ENCODE peak calls at places on chromosome 3, in six cellular contexts. H, J, O, G, E and Z are unnamed samples.

GRCh38 chr3:36893137-36893557 is 51.7 kb downstream of the TRANK1 start:
- DNase-seq in O (no peak), G (no peak), E (no peak), H (no peak), J (peak; percentile 63), Z (no peak)

GRCh38 chr3:186841637-186842036 is 873 bp upstream of the ADIPOQ start:
- DNase-seq in G (no peak), O (no peak), J (no peak), E (no peak), H (no peak), Z (no peak)

GRCh38 chr3:105613120-105613519 is 246.4 kb downstream of the ALCAM start:
- DNase-seq in G (no peak), E (no peak), O (no peak), J (no peak), H (no peak), Z (no peak)

GRCh38 chr3:173249457-173249856 is 108.4 kb upstream of the SPATA16 start:
- DNase-seq in G (no peak), J (no peak), E (no peak), H (no peak), O (no peak), Z (no peak)

GRCh38 chr3:160200328-160200727 is 24.9 kb upstream of the C3orf80 start:
- DNase-seq in E (no peak), H (no peak), G (no peak), O (no peak), J (no peak), Z (no peak)

GRCh38 chr3:182738583-182739514 is 54.5 kb upstream of the ATP11B start:
- DNase-seq in E (no peak), G (no peak), J (no peak), O (no peak), H (peak; percentile 69), Z (no peak)

GRCh38 chr3:23991236-23992050 is 46.4 kb downstream of the NR1D2 start:
- DNase-seq in E (no peak), J (no peak), O (no peak), H (no peak), G (no peak), Z (no peak)

GRCh38 chr3:133663569-133664313 is 2.0 kb upstream of the TOPBP1 start:
- DNase-seq in O (no peak), H (peak; percentile 63), G (no peak), E (no peak), J (peak; percentile 72), Z (no peak)

GRCh38 chr3:120111898-120112297 is 17.7 kb upstream of the GSK3B start:
- DNase-seq in J (no peak), E (no peak), O (no peak), G (no peak), H (no peak), Z (no peak)

GRCh38 chr3:93867425-93867824 is 106.3 kb downstream of the PROS1 start:
- DNase-seq in E (no peak), O (no peak), G (no peak), J (no peak), H (no peak), Z (no peak)

GRCh38 chr3:150738688-150739087 is 24.3 kb downstream of the SIAH2 start:
- DNase-seq in E (no peak), O (no peak), G (no peak), J (no peak), H (no peak), Z (no peak)

GRCh38 chr3:40290396-40290795 is 19.1 kb upstream of the EIF1B start:
- DNase-seq in G (no peak), E (no peak), H (no peak), O (peak; percentile 35), J (no peak), Z (no peak)

GRCh38 chr3:151726016-151726415 is 7.7 kb upstream of the AADACL2 start:
- DNase-seq in G (no peak), H (no peak), O (no peak), J (peak; percentile 12), E (no peak), Z (no peak)

DNA sequence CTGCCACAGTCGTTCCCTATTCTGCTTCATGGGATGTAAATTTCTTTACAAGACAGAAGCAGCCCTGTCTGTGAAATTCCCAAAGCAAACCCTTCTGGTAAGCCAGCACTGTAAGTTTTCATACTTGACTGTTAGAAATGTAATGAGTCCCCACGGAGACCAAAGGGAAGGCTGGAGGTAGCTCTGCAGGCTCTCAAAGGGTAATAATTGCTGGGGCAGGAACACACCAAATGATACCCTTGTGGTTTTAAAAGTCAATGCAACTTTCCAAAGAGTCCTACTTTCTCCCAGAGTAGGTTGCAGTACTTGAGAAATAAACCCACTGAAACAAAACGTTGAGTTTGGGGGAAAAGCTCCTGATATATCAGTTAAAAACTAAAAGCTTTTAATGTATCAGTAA is 129.8 kb upstream of the HES1 start:
- DNase-seq in G (no peak), E (no peak), J (no peak), O (no peak), H (no peak), Z (no peak)
- TF ChIP-seq CTCF in G (no peak), E (no peak), J (no peak), O (no peak), H (peak; percentile 23), Z (no peak)

DNA sequence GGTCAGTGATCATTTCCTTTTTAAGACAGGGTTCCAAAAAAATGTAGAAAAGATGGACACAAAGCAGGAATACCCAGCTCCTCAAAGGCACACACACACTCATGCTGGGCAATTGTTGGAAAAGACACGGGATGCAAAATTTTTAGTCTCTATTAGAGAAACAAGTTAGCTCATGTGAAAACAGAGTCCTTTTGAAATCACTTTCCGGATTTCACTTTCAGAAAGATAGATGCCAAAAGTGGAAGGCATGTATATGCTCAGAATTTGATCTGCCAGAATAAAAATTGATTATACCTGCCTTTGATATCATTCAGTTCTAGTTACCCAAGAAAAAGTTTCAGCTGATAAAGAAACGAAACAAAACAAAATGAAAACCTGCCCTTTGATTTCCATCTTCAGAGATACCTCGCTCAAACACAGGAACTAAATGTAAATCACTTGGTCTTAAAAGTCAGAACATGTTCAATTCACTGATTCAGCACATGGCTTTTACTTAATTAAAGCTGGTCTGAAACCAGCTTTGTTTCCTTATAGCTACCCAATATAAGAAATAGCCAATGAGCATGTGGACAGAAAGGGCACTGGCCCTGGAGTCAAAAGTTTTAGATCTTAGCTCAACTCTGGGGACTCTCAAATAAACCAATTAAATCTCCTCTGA is 52.8 kb downstream of the PLD1 start:
- DNase-seq in H (no peak), G (no peak), O (no peak), E (no peak), J (no peak), Z (no peak)
- H3K4me3 ChIP-seq in H (no peak overlapping the region), G (no peak overlapping the region), O (no peak overlapping the region), E (no peak overlapping the region), J (no peak overlapping the region), Z (no peak overlapping the region)

GRCh38 chr3:248841-249520 is 52.4 kb downstream of the CHL1 start:
- DNase-seq in H (no peak), J (no peak), O (no peak), G (no peak), E (no peak), Z (no peak)

GRCh38 chr3:244041-244440 is 47.5 kb downstream of the CHL1 start:
- DNase-seq in H (no peak), E (no peak), O (no peak), G (no peak), J (no peak), Z (no peak)

DNA sequence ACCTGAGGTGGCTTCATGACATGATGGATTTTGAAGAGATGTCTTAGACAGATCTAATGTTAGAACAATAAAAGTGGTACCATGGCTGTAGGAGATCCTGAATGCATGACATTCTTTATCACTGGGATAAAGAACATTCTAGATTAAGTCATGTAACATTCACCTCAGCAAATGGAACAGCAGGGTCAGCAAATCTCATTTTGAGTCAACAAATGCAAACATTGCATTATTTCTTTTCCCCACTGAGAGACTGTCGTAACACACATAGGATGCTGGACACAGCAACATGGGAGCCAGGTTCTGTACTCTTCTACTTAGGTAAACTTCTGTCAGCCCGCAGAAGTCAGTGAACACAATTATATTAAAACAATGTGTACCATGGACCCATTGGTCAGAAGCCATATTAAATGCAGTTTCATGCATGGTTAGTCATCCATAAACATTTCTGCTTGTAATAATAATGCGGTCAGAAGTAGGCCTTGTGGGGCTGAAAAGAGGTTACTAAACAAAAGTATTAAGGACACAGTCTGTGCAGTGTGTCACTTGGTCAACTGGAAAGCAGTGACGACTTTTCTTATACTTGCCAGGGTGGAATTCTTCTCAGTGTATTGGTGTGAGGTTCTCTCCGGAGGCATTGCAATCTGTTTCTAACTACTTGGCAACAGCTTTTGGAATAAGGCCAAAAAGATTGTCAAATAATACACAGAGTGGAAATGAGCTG is 46.6 kb downstream of the CHL1 start:
- DNase-seq in G (no peak), E (no peak), O (no peak), J (no peak), H (no peak), Z (no peak)
- H3K9me3 ChIP-seq in G (no peaks in the 10 kb centered on the region), E (no peaks in the 10 kb centered on the region), O (no peaks in the 10 kb centered on the region), J (no peaks in the 10 kb centered on the region), H (peaks cover 12% of the 10 kb centered on the region), Z (no peaks in the 10 kb centered on the region)

GRCh38 chr3:188061133-188061532 is 92.8 kb upstream of the LPP start:
- DNase-seq in G (no peak), J (peak; percentile 42), E (no peak), H (peak; percentile 37), O (no peak), Z (no peak)
- TF ChIP-seq CTCF in G (no peak), J (no peak), E (no peak), H (no peak), O (no peak), Z (peak; percentile 23)